ENCODE peak calls at places on chromosomes 2 and 18, in seven cellular contexts. Z is H1; E is GM13976; A is IMR-90; L is psoas muscle; I is endodermal cell; B is activated CD8-positive, alpha-beta T cell treated with anti-CD3 and anti-CD28 coated beads for 36 hours. S is an unnamed sample.

GRCh38 chr2:235639387-235639786 is 145.5 kb downstream of the AGAP1 start:
- DNase-seq in B (no peak), L (peak), A (peak), I (no peak), E (no peak), Z (no peak), S (peak)

GRCh38 chr18:73717570-73717969 is 430.1 kb downstream of the FBXO15 start:
- DNase-seq in B (no peak), I (no peak), L (no peak), A (peak), Z (no peak), E (no peak), S (no peak)

GRCh38 chr2:232689152-232689910 is 7.8 kb upstream of the GIGYF2 start:
- DNase-seq in E (no peak), L (peak), B (no peak), I (peak), Z (no peak), A (peak), S (no peak)

GRCh38 chr18:8792688-8793316 is 87.4 kb downstream of the MTCL1 start:
- DNase-seq in B (no peak), A (no peak), Z (no peak), I (no peak), E (no peak), L (no peak), S (no peak)

GRCh38 chr2:129004485-129004884 is 685.8 kb upstream of the HS6ST1 start:
- DNase-seq in L (no peak), A (no peak), Z (no peak), B (no peak), E (no peak), I (no peak), S (no peak)

GRCh38 chr2:52959801-52960200 is 807.8 kb upstream of the CHAC2 start:
- DNase-seq in L (no peak), B (no peak), Z (no peak), A (no peak), E (no peak), I (no peak), S (no peak)

GRCh38 chr2:149040451-149040850 is 2.0 kb downstream of the LYPD6B start:
- DNase-seq in E (peak), I (peak), L (no peak), Z (peak), B (peak), A (no peak), S (peak)

GRCh38 chr2:229230911-229231310 is 40.2 kb downstream of the PID1 start:
- DNase-seq in A (no peak), Z (no peak), B (no peak), E (no peak), L (peak), I (no peak), S (no peak)

GRCh38 chr2:1739961-1740713 is 4.2 kb downstream of the PXDN start:
- DNase-seq in A (peak), L (no peak), E (no peak), Z (no peak), B (no peak), I (peak), S (no peak)

GRCh38 chr2:190882831-190883582 is 2.4 kb downstream of the GLS start:
- DNase-seq in A (no peak), I (no peak), Z (no peak), L (no peak), E (no peak), B (no peak), S (peak)

GRCh38 chr2:136358576-136358975 is 240.6 kb upstream of the CXCR4 start:
- DNase-seq in I (no peak), A (no peak), Z (no peak), B (no peak), E (no peak), L (no peak), S (no peak)

GRCh38 chr2:141557329-141558098 is 573.3 kb downstream of the LRP1B start:
- DNase-seq in Z (no peak), B (no peak), E (no peak), A (peak), L (no peak), I (no peak), S (peak)

GRCh38 chr18:31010601-31011000 is 31.9 kb downstream of the DSC3 start:
- DNase-seq in E (no peak), Z (no peak), L (no peak), A (no peak), B (no peak), I (no peak), S (no peak)

GRCh38 chr2:155266109-155266508 is 567.6 kb downstream of the KCNJ3 start:
- DNase-seq in A (no peak), L (no peak), I (no peak), Z (no peak), E (no peak), B (no peak), S (no peak)

GRCh38 chr2:180208841-180209240 is 201.7 kb upstream of the CWC22 start:
- DNase-seq in L (no peak), I (no peak), E (no peak), A (peak), Z (no peak), B (no peak), S (no peak)

GRCh38 chr2:219018286-219018685 is 23.0 kb downstream of the CFAP65 start:
- DNase-seq in I (no peak), E (no peak), L (peak), A (no peak), B (no peak), Z (no peak), S (no peak)

GRCh38 chr18:62741118-62741566 is 25.8 kb downstream of the PHLPP1 start:
- DNase-seq in I (no peak), Z (no peak), A (peak), L (no peak), B (peak), E (no peak), S (peak)

GRCh38 chr18:58541137-58541788 is 87.6 kb downstream of the ALPK2 start:
- DNase-seq in E (no peak), B (peak), I (peak), Z (peak), L (no peak), A (peak), S (peak)

GRCh38 chr2:236571161-236571560 is 1.5 kb downstream of the ACKR3 start:
- DNase-seq in I (peak), B (no peak), Z (no peak), E (no peak), L (no peak), A (no peak), S (no peak)

GRCh38 chr18:35497006-35497333 is 790 bp downstream of the INO80C start:
- DNase-seq in B (peak), Z (no peak), E (no peak), A (peak), L (no peak), I (no peak), S (no peak)

GRCh38 chr18:35495821-35496368 is 1.9 kb downstream of the INO80C start:
- DNase-seq in A (peak), L (no peak), E (no peak), B (no peak), Z (no peak), I (no peak), S (peak)

GRCh38 chr18:35494281-35494825 is 3.4 kb downstream of the INO80C start:
- DNase-seq in I (no peak), E (no peak), Z (no peak), A (no peak), B (no peak), L (no peak), S (no peak)

GRCh38 chr18:35500113-35500512 is 2.4 kb upstream of the INO80C start:
- DNase-seq in I (peak), B (no peak), L (no peak), E (no peak), A (no peak), Z (no peak), S (no peak)

GRCh38 chr18:35497334-35498197 is at the start of gene INO80C:
- DNase-seq in L (peak), E (peak), I (peak), B (peak), Z (peak), A (peak), S (peak)
- TF ChIP-seq CTCF in L (no peak), E (no peak), I (no peak), B (no peak), Z (no peak), A (no peak), S (no peak)

GRCh38 chr2:98607104-98607503 is 1.2 kb downstream of the COA5 start:
- DNase-seq in E (no peak), Z (no peak), A (no peak), I (no peak), B (no peak), L (no peak), S (peak)

GRCh38 chr2:98607741-98608117 is 583 bp downstream of the COA5 start:
- DNase-seq in I (no peak), L (no peak), E (no peak), B (no peak), A (peak), Z (no peak), S (no peak)

GRCh38 chr2:98606431-98606830 is 1.9 kb downstream of the COA5 start:
- DNase-seq in Z (no peak), A (no peak), L (no peak), I (no peak), E (no peak), B (no peak), S (no peak)

GRCh38 chr2:98608962-98609604 is 694 bp downstream of the UNC50 start:
- DNase-seq in B (no peak), E (no peak), Z (no peak), A (peak), L (no peak), I (peak), S (peak)

DNA sequence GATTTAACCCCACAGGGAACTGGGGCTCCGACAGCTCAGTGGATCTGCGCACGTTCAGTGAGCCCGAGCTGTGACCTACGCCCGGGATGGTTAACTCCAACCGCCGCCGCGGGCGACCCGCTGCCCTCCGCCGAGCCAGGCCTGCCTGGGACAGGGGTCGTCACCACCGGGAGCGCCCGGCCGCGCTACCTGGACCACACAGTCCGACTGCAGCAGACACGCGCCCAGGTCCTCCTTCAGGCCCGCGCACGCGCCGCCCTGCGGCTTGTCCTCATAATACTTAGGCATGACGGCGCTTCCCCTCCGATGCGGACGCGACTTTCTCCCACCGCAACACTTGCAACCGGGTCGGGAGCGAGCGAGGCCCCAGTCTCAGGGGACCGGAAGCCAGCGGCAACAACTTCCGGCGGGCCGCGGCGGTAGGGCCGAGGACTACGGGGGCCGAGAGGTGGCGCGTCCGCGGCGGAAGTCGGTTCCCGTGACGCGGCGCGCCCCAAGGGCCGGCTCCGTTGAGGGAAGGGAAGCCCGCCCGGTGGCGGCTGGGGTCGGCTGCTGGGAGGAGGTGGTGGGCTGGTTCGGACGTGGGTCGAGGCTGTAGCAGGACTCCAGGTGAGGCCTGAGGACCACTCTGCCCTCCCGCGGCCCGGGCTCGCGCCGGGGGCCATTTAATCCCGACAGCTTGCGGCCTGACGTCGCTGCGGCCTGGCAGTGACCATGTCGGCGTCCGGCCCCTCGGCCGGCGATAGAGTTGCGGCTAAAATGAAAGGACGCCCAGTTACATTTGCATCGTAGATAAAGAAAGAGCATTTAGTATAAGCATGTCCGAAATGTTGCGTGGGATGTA is at the start of the genes COA5 and UNC50:
- DNase-seq in I (peak), E (peak), A (peak), L (peak), B (peak), Z (peak), S (peak)
- TF ChIP-seq CTCF in I (peak), E (peak), A (peak), L (no peak), B (no peak), Z (no peak), S (no peak)

GRCh38 chr2:60439219-60439974 is 114.1 kb downstream of the BCL11A start:
- DNase-seq in I (peak), E (peak), L (no peak), Z (no peak), A (no peak), B (no peak), S (peak)
- TF ChIP-seq CTCF in I (peak), E (peak), L (peak), Z (peak), A (no peak), B (no peak), S (peak)

GRCh38 chr2:58237741-58238140 is 3.4 kb downstream of the FANCL start:
- DNase-seq in A (no peak), L (no peak), B (no peak), I (no peak), Z (no peak), E (no peak), S (peak)

GRCh38 chr2:58239243-58239642 is 1.9 kb downstream of the FANCL start:
- DNase-seq in B (no peak), A (no peak), E (no peak), I (no peak), L (no peak), Z (no peak), S (no peak)

GRCh38 chr2:58235988-58236387 is 5.1 kb downstream of the FANCL start:
- DNase-seq in I (no peak), B (no peak), L (no peak), A (no peak), E (no peak), Z (no peak), S (no peak)

GRCh38 chr2:58240595-58240937 is 559 bp downstream of the FANCL start:
- DNase-seq in A (no peak), E (no peak), L (no peak), Z (no peak), I (no peak), B (no peak), S (no peak)

GRCh38 chr2:58240938-58241755 is at the start of gene FANCL:
- DNase-seq in E (peak), B (peak), L (peak), A (peak), I (peak), Z (peak), S (peak)
- TF ChIP-seq CTCF in E (no peak), B (no peak), L (no peak), A (no peak), I (peak), Z (no peak), S (no peak)

DNA sequence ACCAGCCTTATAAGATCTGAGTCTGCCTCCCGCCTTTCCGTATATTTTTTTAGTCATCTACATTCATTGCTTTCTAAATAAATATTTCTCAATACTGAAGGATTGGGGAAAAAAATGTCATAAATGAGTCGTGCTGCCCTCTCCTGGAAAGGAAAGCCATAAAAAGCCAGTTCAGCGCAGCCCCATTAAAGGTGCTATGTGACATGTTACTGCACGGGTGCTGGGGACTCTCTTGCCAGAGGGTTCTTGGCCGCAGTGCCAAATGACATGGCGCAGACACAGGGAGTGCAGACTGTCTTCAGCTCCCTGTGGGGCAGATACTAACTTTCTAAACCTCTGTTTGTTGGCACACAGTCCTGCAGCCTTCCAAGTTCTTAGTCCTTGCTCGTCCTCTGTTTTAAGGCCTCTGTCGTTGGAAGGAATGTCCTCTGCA is 53.7 kb upstream of the MAP3K20 start:
- DNase-seq in Z (no peak), I (peak), L (no peak), B (no peak), A (peak), E (no peak), S (peak)
- TF ChIP-seq CTCF in Z (peak), I (peak), L (peak), B (no peak), A (peak), E (no peak), S (peak)

GRCh38 chr2:227485429-227485828 is 13.5 kb downstream of the AGFG1 start:
- DNase-seq in Z (no peak), I (no peak), A (no peak), L (no peak), E (no peak), B (no peak), S (no peak)

GRCh38 chr2:227477291-227477690 is 5.3 kb downstream of the AGFG1 start:
- DNase-seq in I (no peak), Z (no peak), A (peak), L (no peak), E (no peak), B (no peak), S (no peak)

GRCh38 chr2:227482638-227483340 is 10.8 kb downstream of the AGFG1 start:
- DNase-seq in B (no peak), I (no peak), A (no peak), L (no peak), E (peak), Z (no peak), S (peak)

GRCh38 chr2:227480528-227480927 is 8.6 kb downstream of the AGFG1 start:
- DNase-seq in A (no peak), I (no peak), Z (no peak), L (no peak), B (peak), E (peak), S (no peak)

GRCh38 chr2:227479865-227480475 is 8.0 kb downstream of the AGFG1 start:
- DNase-seq in B (no peak), L (no peak), I (no peak), A (peak), Z (no peak), E (peak), S (peak)
- TF ChIP-seq CTCF in B (peak), L (peak), I (peak), A (peak), Z (no peak), E (peak), S (no peak)

GRCh38 chr2:15031745-15032240 is 399.3 kb downstream of the LRATD1 start:
- DNase-seq in B (no peak), E (peak), I (peak), Z (no peak), L (no peak), A (no peak), S (no peak)
- TF ChIP-seq CTCF in B (no peak), E (peak), I (peak), Z (peak), L (no peak), A (no peak), S (no peak)

GRCh38 chr2:102342888-102343287 is 12.7 kb upstream of the IL18R1 start:
- DNase-seq in A (no peak), B (no peak), L (no peak), I (no peak), Z (no peak), E (no peak), S (no peak)
- TF ChIP-seq CTCF in A (no peak), B (no peak), L (no peak), I (no peak), Z (no peak), E (no peak), S (no peak)

GRCh38 chr18:76306685-76307292 is 188.3 kb downstream of the ZNF516 start:
- DNase-seq in L (no peak), A (no peak), E (no peak), Z (no peak), I (peak), B (peak), S (peak)
- TF ChIP-seq CTCF in L (no peak), A (no peak), E (no peak), Z (peak), I (peak), B (no peak), S (peak)

S was measured in NB4.